ENCODE peak calls at places on chromosomes 12 and 14, in seven cellular contexts. One of them, this sample, is unnamed.

GRCh38 chr12:112188130-112188830 is 62.9 kb downstream of the TRAFD1 start:
- DNase-seq in GM12878: no peak
- DNase-seq in HCT116: no peak
- DNase-seq in H1: no peak
- DNase-seq in K562: no peak
- DNase-seq in HepG2: no peak
- DNase-seq in SK-N-SH: no peak
- DNase-seq in this sample: no peak

GRCh38 chr12:112393328-112393727 is 11.1 kb upstream of the HECTD4 start:
- DNase-seq in SK-N-SH: no peak
- DNase-seq in GM12878: no peak
- DNase-seq in K562: no peak
- DNase-seq in H1: no peak
- DNase-seq in HepG2: no peak
- DNase-seq in HCT116: no peak
- DNase-seq in this sample: no peak

GRCh38 chr14:77598366-77599050 is 17.9 kb downstream of the SPTLC2 start:
- DNase-seq in GM12878: no peak
- DNase-seq in HCT116: no peak
- DNase-seq in K562: no peak
- DNase-seq in SK-N-SH: no peak
- DNase-seq in HepG2: no peak
- DNase-seq in H1: no peak
- DNase-seq in this sample: no peak

GRCh38 chr12:120062976-120063579 is 53.5 kb downstream of the RAB35 start:
- DNase-seq in HepG2: peak; percentile 73
- DNase-seq in SK-N-SH: no peak
- DNase-seq in H1: no peak
- DNase-seq in K562: no peak
- DNase-seq in HCT116: no peak
- DNase-seq in GM12878: no peak
- DNase-seq in this sample: no peak

GRCh38 chr12:98821849-98822248 is 176.8 kb downstream of the APAF1 start:
- DNase-seq in SK-N-SH: no peak
- DNase-seq in HepG2: no peak
- DNase-seq in HCT116: no peak
- DNase-seq in K562: no peak
- DNase-seq in H1: no peak
- DNase-seq in GM12878: no peak
- DNase-seq in this sample: no peak

GRCh38 chr12:52004042-52004648 is 2.6 kb upstream of the TAMALIN start:
- DNase-seq in K562: peak; percentile 68
- DNase-seq in SK-N-SH: peak; percentile 67
- DNase-seq in HepG2: peak; percentile 40
- DNase-seq in HCT116: no peak
- DNase-seq in GM12878: no peak
- DNase-seq in H1: no peak
- DNase-seq in this sample: no peak

GRCh38 chr12:130762319-130762675 is 46.2 kb upstream of the RIMBP2 start:
- DNase-seq in HepG2: no peak
- DNase-seq in GM12878: no peak
- DNase-seq in K562: no peak
- DNase-seq in HCT116: no peak
- DNase-seq in H1: no peak
- DNase-seq in SK-N-SH: no peak
- DNase-seq in this sample: no peak

GRCh38 chr14:95291859-95292542 is 27.7 kb downstream of the CLMN start:
- DNase-seq in SK-N-SH: peak; percentile 48
- DNase-seq in HCT116: peak; percentile 21
- DNase-seq in GM12878: no peak
- DNase-seq in K562: peak; percentile 19
- DNase-seq in H1: no peak
- DNase-seq in HepG2: no peak
- DNase-seq in this sample: no peak

GRCh38 chr14:86639146-86639545 is 1109.2 kb downstream of the FLRT2 start:
- DNase-seq in SK-N-SH: no peak
- DNase-seq in HCT116: no peak
- DNase-seq in H1: no peak
- DNase-seq in GM12878: no peak
- DNase-seq in HepG2: no peak
- DNase-seq in K562: no peak
- DNase-seq in this sample: no peak

GRCh38 chr14:105364100-105364708 is 34.1 kb upstream of the TEX22 start:
- DNase-seq in K562: peak; percentile 40
- DNase-seq in H1: no peak
- DNase-seq in GM12878: no peak
- DNase-seq in HCT116: no peak
- DNase-seq in SK-N-SH: peak; percentile 95
- DNase-seq in HepG2: no peak
- DNase-seq in this sample: no peak

GRCh38 chr14:74882103-74882920 is 596 bp downstream of the DLST start:
- DNase-seq in K562: peak; percentile 53
- DNase-seq in H1: no peak
- DNase-seq in HCT116: no peak
- DNase-seq in GM12878: no peak
- DNase-seq in HepG2: no peak
- DNase-seq in SK-N-SH: peak; percentile 29
- DNase-seq in this sample: no peak

GRCh38 chr14:65478596-65478995 is 66.1 kb downstream of the FUT8 start:
- DNase-seq in HepG2: no peak
- DNase-seq in GM12878: no peak
- DNase-seq in SK-N-SH: no peak
- DNase-seq in HCT116: peak; percentile 38
- DNase-seq in K562: peak; percentile 13
- DNase-seq in H1: no peak
- DNase-seq in this sample: no peak

GRCh38 chr12:89179983-89180382 is 172.3 kb downstream of the DUSP6 start:
- DNase-seq in GM12878: no peak
- DNase-seq in K562: no peak
- DNase-seq in HepG2: no peak
- DNase-seq in HCT116: no peak
- DNase-seq in H1: no peak
- DNase-seq in SK-N-SH: peak; percentile 4
- DNase-seq in this sample: no peak

GRCh38 chr12:24118675-24119074 is 169.2 kb upstream of the SOX5 start:
- DNase-seq in SK-N-SH: no peak
- DNase-seq in HCT116: no peak
- DNase-seq in HepG2: no peak
- DNase-seq in H1: no peak
- DNase-seq in K562: no peak
- DNase-seq in GM12878: no peak
- DNase-seq in this sample: no peak

GRCh38 chr14:104724981-104725771 is 1.1 kb downstream of the ADSS1 start:
- DNase-seq in HCT116: no peak
- DNase-seq in K562: peak; percentile 30
- DNase-seq in SK-N-SH: peak; percentile 84
- DNase-seq in HepG2: peak; percentile 43
- DNase-seq in H1: no peak
- DNase-seq in GM12878: no peak
- DNase-seq in this sample: no peak

GRCh38 chr12:24551368-24551767 is 397.5 kb downstream of the BCAT1 start:
- DNase-seq in H1: no peak
- DNase-seq in SK-N-SH: no peak
- DNase-seq in K562: no peak
- DNase-seq in GM12878: no peak
- DNase-seq in HepG2: peak; percentile 44
- DNase-seq in HCT116: no peak
- DNase-seq in this sample: no peak

GRCh38 chr12:3005736-3006135 is 46.5 kb downstream of the TEAD4 start:
- DNase-seq in HCT116: no peak
- DNase-seq in SK-N-SH: no peak
- DNase-seq in HepG2: no peak
- DNase-seq in H1: no peak
- DNase-seq in GM12878: no peak
- DNase-seq in K562: no peak
- DNase-seq in this sample: no peak

GRCh38 chr12:59097876-59098275 is 177.6 kb upstream of the LRIG3 start:
- DNase-seq in H1: no peak
- DNase-seq in K562: no peak
- DNase-seq in HCT116: no peak
- DNase-seq in GM12878: no peak
- DNase-seq in SK-N-SH: no peak
- DNase-seq in HepG2: no peak
- DNase-seq in this sample: no peak

GRCh38 chr14:53327716-53328115 is 174.6 kb upstream of the DDHD1 start:
- DNase-seq in GM12878: no peak
- DNase-seq in HepG2: no peak
- DNase-seq in SK-N-SH: no peak
- DNase-seq in HCT116: no peak
- DNase-seq in H1: no peak
- DNase-seq in K562: no peak
- DNase-seq in this sample: no peak
- TF ChIP-seq YY1 in GM12878: no peak
- TF ChIP-seq YY1 in HepG2: no peak
- TF ChIP-seq YY1 in SK-N-SH: no peak
- TF ChIP-seq YY1 in HCT116: no peak
- TF ChIP-seq YY1 in H1: no peak
- TF ChIP-seq YY1 in K562: no peak
- TF ChIP-seq YY1 in this sample: no peak

GRCh38 chr12:8493084-8493483 is 20.2 kb upstream of the CLEC4D start:
- DNase-seq in H1: no peak
- DNase-seq in SK-N-SH: no peak
- DNase-seq in GM12878: peak; percentile 72
- DNase-seq in K562: no peak
- DNase-seq in HCT116: no peak
- DNase-seq in HepG2: no peak
- DNase-seq in this sample: no peak
- TF ChIP-seq YY1 in H1: no peak
- TF ChIP-seq YY1 in SK-N-SH: no peak
- TF ChIP-seq YY1 in GM12878: no peak
- TF ChIP-seq YY1 in K562: no peak
- TF ChIP-seq YY1 in HCT116: no peak
- TF ChIP-seq YY1 in HepG2: no peak
- TF ChIP-seq YY1 in this sample: no peak

GRCh38 chr12:32399373-32400113 is at the start of gene FGD4:
- DNase-seq in HepG2: peak; percentile 69
- DNase-seq in SK-N-SH: peak; percentile 94
- DNase-seq in K562: peak; percentile 83
- DNase-seq in H1: peak; percentile 66
- DNase-seq in GM12878: no peak
- DNase-seq in HCT116: peak; percentile 72
- DNase-seq in this sample: peak; percentile 98

GRCh38 chr12:32399045-32399372 is 349 bp upstream of the FGD4 start:
- DNase-seq in K562: no peak
- DNase-seq in H1: no peak
- DNase-seq in HCT116: no peak
- DNase-seq in HepG2: no peak
- DNase-seq in SK-N-SH: no peak
- DNase-seq in GM12878: no peak
- DNase-seq in this sample: no peak

GRCh38 chr12:32397703-32398102 is 1.7 kb upstream of the FGD4 start:
- DNase-seq in GM12878: no peak
- DNase-seq in HepG2: no peak
- DNase-seq in SK-N-SH: no peak
- DNase-seq in HCT116: no peak
- DNase-seq in K562: no peak
- DNase-seq in H1: no peak
- DNase-seq in this sample: no peak

GRCh38 chr12:32390572-32391219 is 8.7 kb upstream of the FGD4 start:
- DNase-seq in K562: no peak
- DNase-seq in HepG2: peak; percentile 53
- DNase-seq in H1: no peak
- DNase-seq in SK-N-SH: peak; percentile 52
- DNase-seq in GM12878: no peak
- DNase-seq in HCT116: no peak
- DNase-seq in this sample: no peak

GRCh38 chr12:32395031-32395430 is 4.3 kb upstream of the FGD4 start:
- DNase-seq in K562: no peak
- DNase-seq in HepG2: no peak
- DNase-seq in H1: no peak
- DNase-seq in HCT116: no peak
- DNase-seq in SK-N-SH: peak; percentile 31
- DNase-seq in GM12878: no peak
- DNase-seq in this sample: no peak
- TF ChIP-seq YY1 in K562: no peak
- TF ChIP-seq YY1 in HepG2: no peak
- TF ChIP-seq YY1 in H1: no peak
- TF ChIP-seq YY1 in HCT116: no peak
- TF ChIP-seq YY1 in SK-N-SH: no peak
- TF ChIP-seq YY1 in GM12878: no peak
- TF ChIP-seq YY1 in this sample: no peak

GRCh38 chr12:6540181-6540877 is 6.0 kb downstream of the GAPDH start:
- DNase-seq in GM12878: no peak
- DNase-seq in H1: no peak
- DNase-seq in HepG2: no peak
- DNase-seq in K562: peak; percentile 72
- DNase-seq in SK-N-SH: peak; percentile 36
- DNase-seq in HCT116: peak; percentile 67
- DNase-seq in this sample: peak; percentile 91
- TF ChIP-seq YY1 in GM12878: no peak
- TF ChIP-seq YY1 in H1: no peak
- TF ChIP-seq YY1 in HepG2: no peak
- TF ChIP-seq YY1 in K562: no peak
- TF ChIP-seq YY1 in SK-N-SH: no peak
- TF ChIP-seq YY1 in HCT116: no peak
- TF ChIP-seq YY1 in this sample: no peak